ENCODE peak calls at places on chromosomes 16 and 17, in five cellular contexts. Y, J, H, X and R are unnamed samples.

GRCh38 chr17:65594585-65594940 is 33.1 kb upstream of the AXIN2 start:
- DNase-seq in Y (no peak), J (no peak), H (no peak), X (no peak), R (no peak)

GRCh38 chr17:58643147-58643546 is 48.7 kb downstream of the TEX14 start:
- DNase-seq in Y (peak), J (no peak), H (no peak), X (no peak), R (no peak)

GRCh38 chr16:67071476-67072048 is 38.2 kb upstream of the PHAF1 start:
- DNase-seq in Y (no peak), J (no peak), H (no peak), X (no peak), R (no peak)

GRCh38 chr17:73947281-73947975 is 256.1 kb upstream of the RPL38 start:
- DNase-seq in Y (no peak), J (no peak), H (no peak), X (no peak), R (no peak)

GRCh38 chr17:77942111-77942988 is 16.2 kb upstream of the TNRC6C start:
- DNase-seq in Y (no peak), J (no peak), H (no peak), X (peak), R (no peak)

GRCh38 chr16:28491080-28491969 is 549 bp downstream of the CLN3 start:
- DNase-seq in Y (peak), J (no peak), H (peak), X (peak), R (peak)

GRCh38 chr16:234468-235305 is at the start of gene FAM234A:
- DNase-seq in Y (peak), J (peak), H (peak), X (peak), R (peak)

GRCh38 chr16:17228048-17228707 is 242.6 kb downstream of the XYLT1 start:
- DNase-seq in Y (no peak), J (no peak), H (no peak), X (no peak), R (no peak)

GRCh38 chr16:11572301-11572995 is 14.3 kb downstream of the LITAF start:
- DNase-seq in Y (no peak), J (no peak), H (no peak), X (no peak), R (no peak)

GRCh38 chr16:17784073-17784472 is 313.3 kb upstream of the XYLT1 start:
- DNase-seq in Y (no peak), J (no peak), H (no peak), X (no peak), R (no peak)